ENCODE peak calls at places on chromosomes 6 and 20, in nine cellular contexts. P is heart right ventricle, O is astrocyte, E is prostate gland, B is tibial artery, N is ovary, J is heart left ventricle, D is ascending aorta, H is right lobe of liver. X is an unnamed sample.

GRCh38 chr20:57399587-57400261 is 8.5 kb downstream of the RBM38 start:
- DNase-seq in P (peak), N (peak), D (no peak), J (peak), E (no peak), H (no peak), O (no peak), B (no peak), X (no peak)

GRCh38 chr20:37290158-37290810 is 829 bp downstream of the MANBAL start:
- DNase-seq in J (no peak), H (no peak), P (no peak), D (no peak), E (no peak), B (no peak), O (no peak), N (no peak), X (no peak)

GRCh38 chr6:52019851-52020250 is 67.6 kb downstream of the PKHD1 start:
- DNase-seq in N (no peak), J (no peak), O (no peak), E (no peak), B (no peak), H (no peak), D (no peak), P (no peak), X (no peak)

GRCh38 chr6:28105286-28105685 is 19.1 kb upstream of the ZSCAN16 start:
- DNase-seq in D (no peak), B (no peak), N (no peak), E (no peak), P (no peak), H (no peak), J (no peak), O (peak), X (peak)

GRCh38 chr6:56528412-56528841 is 114.3 kb downstream of the DST start:
- DNase-seq in N (no peak), P (no peak), D (no peak), H (no peak), E (no peak), O (peak), B (no peak), J (no peak), X (peak)

GRCh38 chr6:54327631-54328030 is 19.4 kb downstream of the TINAG start:
- DNase-seq in P (no peak), B (no peak), N (no peak), O (peak), D (no peak), J (no peak), E (no peak), H (no peak), X (peak)

GRCh38 chr6:151958332-151958731 is 150.8 kb downstream of the ESR1 start:
- DNase-seq in D (no peak), O (peak), N (no peak), J (no peak), P (no peak), H (no peak), E (no peak), B (no peak), X (peak)

GRCh38 chr20:58553841-58554240 is 38.6 kb upstream of the APCDD1L start:
- DNase-seq in B (peak), N (peak), H (no peak), D (peak), O (peak), J (no peak), P (no peak), E (no peak), X (peak)

GRCh38 chr6:83071023-83071422 is 3.6 kb downstream of the DOP1A start:
- DNase-seq in P (no peak), D (no peak), E (no peak), B (no peak), N (no peak), H (no peak), J (no peak), O (no peak), X (no peak)

GRCh38 chr6:83068628-83069027 is 1.2 kb downstream of the DOP1A start:
- DNase-seq in O (no peak), J (no peak), H (no peak), D (no peak), N (no peak), E (no peak), B (no peak), P (no peak), X (no peak)

GRCh38 chr6:83065511-83066192 is at the start of gene UBE3D:
- DNase-seq in O (peak), D (peak), N (peak), E (peak), J (peak), H (peak), B (peak), P (peak), X (peak)

GRCh38 chr6:83069633-83070032 is 2.2 kb downstream of the DOP1A start:
- DNase-seq in O (no peak), E (no peak), J (no peak), H (no peak), N (no peak), B (no peak), P (no peak), D (no peak), X (no peak)

GRCh38 chr6:83067448-83068413 is at the start of gene DOP1A:
- DNase-seq in N (peak), E (peak), P (peak), O (peak), J (peak), D (peak), B (peak), H (peak), X (peak)
- H3K4me3 ChIP-seq in N (peak), E (peak), P (peak), O (peak), J (peak), D (peak), B (peak), H (peak), X (peak)

GRCh38 chr6:1406306-1407058 is 17.1 kb downstream of the FOXF2 start:
- DNase-seq in B (no peak), J (peak), D (peak), P (no peak), N (no peak), O (peak), H (peak), E (no peak), X (peak)
- TF ChIP-seq CTCF in B (no peak), J (no peak), D (no peak), P (no peak), N (no peak), O (no peak), H (no peak), E (no peak), X (peak)

GRCh38 chr6:37438912-37439311 is 5.9 kb downstream of the CMTR1 start:
- DNase-seq in J (no peak), D (no peak), H (no peak), P (no peak), O (no peak), N (no peak), B (no peak), E (no peak), X (no peak)

GRCh38 chr6:37441651-37442050 is 8.6 kb downstream of the CMTR1 start:
- DNase-seq in J (no peak), E (no peak), N (no peak), P (no peak), H (no peak), D (no peak), O (no peak), B (no peak), X (no peak)

GRCh38 chr6:37442416-37443218 is 9.6 kb downstream of the CMTR1 start:
- DNase-seq in N (no peak), H (no peak), B (no peak), E (no peak), D (no peak), P (peak), O (no peak), J (no peak), X (no peak)
- H3K4me3 ChIP-seq in N (peak), H (peak), B (peak), E (no peak), D (peak), P (peak), O (no peak), J (peak), X (no peak)

DNA sequence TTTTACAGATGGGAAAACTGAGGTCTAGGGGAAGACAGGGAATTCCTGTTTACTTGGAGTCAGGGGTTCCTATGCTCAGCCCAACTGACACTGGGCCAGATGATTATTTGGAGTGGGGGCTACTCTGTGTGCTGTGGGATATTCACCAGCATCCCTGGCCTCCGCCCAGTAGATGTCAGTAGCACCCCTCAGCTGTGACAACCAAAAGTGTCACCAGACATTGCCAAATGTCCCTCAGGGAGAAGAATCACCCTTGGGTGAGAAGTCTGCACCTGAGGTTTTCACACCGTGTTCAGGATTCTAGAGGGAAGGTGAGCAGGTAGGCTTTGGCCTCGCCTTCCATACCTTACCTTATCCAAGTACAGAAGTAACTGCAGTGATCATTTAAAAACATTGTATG is 27.6 kb downstream of the CDH26 start:
- DNase-seq in N (no peak), B (no peak), O (no peak), P (no peak), H (no peak), D (no peak), J (no peak), E (no peak), X (no peak)
- TF ChIP-seq CTCF in N (no peak), B (no peak), O (no peak), P (peak), H (peak), D (no peak), J (peak), E (no peak), X (no peak)

GRCh38 chr6:159042824-159043181 is 2.0 kb downstream of the TAGAP start:
- DNase-seq in O (no peak), J (no peak), E (no peak), N (no peak), D (no peak), P (no peak), H (no peak), B (no peak), X (no peak)
- H3K4me3 ChIP-seq in O (no peak), J (peak), E (no peak), N (no peak), D (no peak), P (peak), H (no peak), B (no peak), X (no peak)

X was measured in foreskin fibroblast.